ENCODE peak calls at places on chromosome 3, in four cellular contexts. Q is H1, C is K562, Z is SK-N-SH. D is an unnamed sample.

GRCh38 chr3:53768478-53769459 is 77.5 kb downstream of the CHDH start:
- DNase-seq in Q (no peak), C (no peak), Z (no peak), D (no peak)

GRCh38 chr3:124118397-124118796 is 126.5 kb upstream of the ROPN1 start:
- DNase-seq in Q (no peak), C (no peak), Z (no peak), D (no peak)

GRCh38 chr3:28171962-28172361 is 69.5 kb upstream of the CMC1 start:
- DNase-seq in Q (no peak), C (no peak), Z (no peak), D (no peak)

GRCh38 chr3:69934398-69934797 is 65.1 kb upstream of the SAMMSON start:
- DNase-seq in Q (no peak), C (no peak), Z (no peak), D (no peak)

GRCh38 chr3:16510620-16511319 is 2.7 kb downstream of the RFTN1 start:
- DNase-seq in Q (no peak), C (no peak), Z (no peak), D (no peak)

GRCh38 chr3:114669614-114670013 is 375.8 kb downstream of the TIGIT start:
- DNase-seq in Q (no peak), C (no peak), Z (no peak), D (no peak)

GRCh38 chr3:185335799-185336198 is 27.1 kb upstream of the MAP3K13 start:
- DNase-seq in Q (no peak), C (no peak), Z (no peak), D (no peak)

GRCh38 chr3:116663161-116663885 is 46.3 kb upstream of the TUSC7 start:
- DNase-seq in Q (no peak), C (no peak), Z (peak), D (peak)

GRCh38 chr3:31407665-31408064 is 125.1 kb upstream of the STT3B start:
- DNase-seq in Q (no peak), C (no peak), Z (no peak), D (no peak)

GRCh38 chr3:123880998-123881561 is 3.1 kb downstream of the MYLK start:
- DNase-seq in Q (no peak), C (no peak), Z (peak), D (peak)

GRCh38 chr3:8239718-8240698 is 261.6 kb upstream of the LMCD1 start:
- DNase-seq in Q (no peak), C (peak), Z (peak), D (peak)

GRCh38 chr3:47650294-47650693 is 71.6 kb upstream of the CSPG5 start:
- DNase-seq in Q (no peak), C (no peak), Z (no peak), D (no peak)

GRCh38 chr3:34696831-34697230 is 898.4 kb downstream of the PDCD6IP start:
- DNase-seq in Q (no peak), C (no peak), Z (no peak), D (no peak)

GRCh38 chr3:128647307-128647706 is 3.3 kb downstream of the RPN1 start:
- DNase-seq in Q (no peak), C (no peak), Z (no peak), D (no peak)

GRCh38 chr3:112633757-112634156 is 7.2 kb downstream of the CCDC80 start:
- DNase-seq in Q (no peak), C (no peak), Z (no peak), D (no peak)

DNA sequence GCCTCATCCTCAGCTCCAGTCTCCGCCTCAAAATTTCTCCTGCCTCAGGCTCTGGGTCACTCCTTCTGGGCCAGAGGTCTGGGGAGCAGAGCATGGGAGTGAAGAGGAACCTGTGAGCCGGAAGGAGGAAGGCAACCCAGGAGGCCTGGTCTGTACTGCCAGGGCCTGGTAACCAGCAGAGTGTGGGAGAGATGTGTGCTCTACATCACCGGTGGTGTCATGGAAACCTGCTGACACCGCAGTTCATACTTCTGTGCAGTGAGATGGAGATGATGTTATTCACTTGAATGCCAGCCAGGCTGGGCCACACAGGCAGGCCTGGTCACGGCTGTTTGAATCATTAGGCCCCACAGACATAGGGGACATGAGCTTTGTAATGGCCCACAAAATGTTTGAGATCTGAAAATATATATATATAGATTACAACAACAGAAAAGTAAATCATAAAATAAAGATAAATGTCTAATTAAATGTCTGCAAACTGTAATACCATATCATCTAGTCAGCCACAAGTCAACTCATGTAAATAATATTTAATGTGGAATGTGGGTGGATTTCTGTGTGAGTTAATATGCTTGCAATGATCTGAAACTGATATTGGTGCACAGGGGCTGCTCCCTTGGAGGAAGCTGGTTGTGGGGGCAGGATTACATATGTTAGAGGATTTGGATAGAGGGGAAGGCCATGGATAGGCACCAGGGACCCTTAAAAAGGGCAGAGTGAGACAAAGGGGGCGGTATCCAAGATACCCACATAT is 108.5 kb upstream of the PFN2 start:
- DNase-seq in Q (no peak), C (no peak), Z (peak), D (no peak)
- TF ChIP-seq TEAD4 in Q (no peak), C (no peak), Z (peak), D (no peak)

GRCh38 chr3:45524605-45525004 is 69.9 kb upstream of the LIMD1 start:
- DNase-seq in Q (no peak), C (no peak), Z (no peak), D (no peak)
- TF ChIP-seq TEAD4 in Q (no peak), C (no peak), Z (no peak), D (no peak)

GRCh38 chr3:136050250-136050649 is 84.7 kb downstream of the PPP2R3A start:
- DNase-seq in Q (no peak), C (no peak), Z (no peak), D (no peak)
- TF ChIP-seq TEAD4 in Q (no peak), C (no peak), Z (no peak), D (no peak)

DNA sequence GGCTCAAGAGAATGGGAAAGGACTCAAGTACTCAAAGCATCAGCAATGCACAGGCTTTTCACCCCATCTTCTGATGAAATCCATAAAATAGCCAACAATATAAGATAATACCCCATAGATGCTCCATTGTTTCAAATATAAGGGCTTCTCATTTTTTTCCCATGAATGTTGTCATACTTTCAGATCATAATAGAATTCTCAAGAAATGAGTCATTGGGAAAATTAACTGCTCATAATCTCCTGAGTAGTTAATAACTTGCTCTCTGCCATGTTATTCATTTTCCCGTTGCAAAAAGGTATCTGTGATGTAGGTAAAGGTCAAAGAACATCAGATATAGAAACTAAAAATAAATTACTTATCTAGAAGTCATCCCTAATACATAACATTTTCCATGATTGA is 121.9 kb downstream of the NSUN3 start:
- DNase-seq in Q (no peak), C (no peak), Z (no peak), D (no peak)
- TF ChIP-seq TEAD4 in Q (no peak), C (no peak), Z (no peak), D (no peak)

DNA sequence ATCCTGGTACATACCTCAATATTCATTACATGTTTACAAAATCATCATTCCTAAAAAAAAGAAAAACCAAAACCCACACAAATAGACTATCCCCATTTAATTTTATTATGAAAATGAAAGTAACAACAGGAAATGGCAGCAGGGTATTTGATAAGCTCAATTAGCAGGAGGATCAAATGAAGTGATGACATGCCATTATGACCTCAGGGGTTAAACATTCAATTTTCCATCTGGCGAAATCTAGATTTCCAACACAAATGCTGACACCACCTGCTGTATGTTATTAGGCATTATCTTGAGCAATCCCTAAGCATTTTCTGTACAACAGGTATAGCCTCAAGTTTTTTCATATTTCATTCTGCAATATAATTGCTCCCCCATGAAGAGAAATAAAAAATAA is 57.1 kb downstream of the SHQ1 start:
- DNase-seq in Q (no peak), C (no peak), Z (peak), D (no peak)
- TF ChIP-seq TEAD4 in Q (no peak), C (no peak), Z (no peak), D (no peak)

D was measured in WTC11.